ENCODE peak calls at places on chromosomes 12 and 14, in four cellular contexts. B, V, G and A are unnamed samples.

GRCh38 chr12:1013618-1014489 is 22.8 kb downstream of the ERC1 start:
- DNase-seq in B (peak; percentile 66), V (no peak), G (no peak), A (no peak)

GRCh38 chr14:66998013-66998412 is 191.2 kb upstream of the GARIN2 start:
- DNase-seq in B (no peak), V (no peak), G (no peak), A (no peak)

GRCh38 chr12:21301-22189 is 45.0 kb upstream of the IQSEC3 start:
- DNase-seq in B (no peak), V (no peak), G (peak; percentile 8), A (no peak)

GRCh38 chr12:122865268-122866231 is 30.3 kb downstream of the HIP1R start:
- DNase-seq in B (peak; percentile 16), V (peak; percentile 49), G (peak; percentile 52), A (peak; percentile 79)

GRCh38 chr14:80587096-80587724 is 354.3 kb downstream of the CEP128 start:
- DNase-seq in B (peak; percentile 21), V (no peak), G (no peak), A (no peak)

GRCh38 chr12:113461666-113462065 is 10.0 kb downstream of the LHX5 start:
- DNase-seq in B (peak; percentile 29), V (no peak), G (peak; percentile 69), A (peak; percentile 68)

GRCh38 chr12:105706321-105706972 is 376.0 kb downstream of the C12orf75 start:
- DNase-seq in B (no peak), V (no peak), G (no peak), A (no peak)

GRCh38 chr14:98622208-98623051 is 649.6 kb downstream of the BCL11B start:
- DNase-seq in B (no peak), V (no peak), G (no peak), A (no peak)

GRCh38 chr12:132330549-132330881 is 1.1 kb upstream of the GALNT9 start:
- DNase-seq in B (no peak), V (no peak), G (no peak), A (no peak)

GRCh38 chr12:67940780-67941243 is 48.4 kb upstream of the IFNG-AS1 start:
- DNase-seq in B (no peak), V (no peak), G (no peak), A (no peak)

GRCh38 chr14:99274346-99275221 is 2.6 kb upstream of the BCL11B start:
- DNase-seq in B (peak; percentile 78), V (peak; percentile 92), G (peak; percentile 20), A (peak; percentile 65)

GRCh38 chr12:4956054-4956453 is 46.3 kb downstream of the KCNA1 start:
- DNase-seq in B (no peak), V (no peak), G (no peak), A (no peak)
- TF ChIP-seq JUND in B (no peak), V (no peak), G (no peak), A (peak; percentile 89)

GRCh38 chr14:76566439-76566838 is 190.5 kb downstream of the ESRRB start:
- DNase-seq in B (no peak), V (no peak), G (no peak), A (no peak)

DNA sequence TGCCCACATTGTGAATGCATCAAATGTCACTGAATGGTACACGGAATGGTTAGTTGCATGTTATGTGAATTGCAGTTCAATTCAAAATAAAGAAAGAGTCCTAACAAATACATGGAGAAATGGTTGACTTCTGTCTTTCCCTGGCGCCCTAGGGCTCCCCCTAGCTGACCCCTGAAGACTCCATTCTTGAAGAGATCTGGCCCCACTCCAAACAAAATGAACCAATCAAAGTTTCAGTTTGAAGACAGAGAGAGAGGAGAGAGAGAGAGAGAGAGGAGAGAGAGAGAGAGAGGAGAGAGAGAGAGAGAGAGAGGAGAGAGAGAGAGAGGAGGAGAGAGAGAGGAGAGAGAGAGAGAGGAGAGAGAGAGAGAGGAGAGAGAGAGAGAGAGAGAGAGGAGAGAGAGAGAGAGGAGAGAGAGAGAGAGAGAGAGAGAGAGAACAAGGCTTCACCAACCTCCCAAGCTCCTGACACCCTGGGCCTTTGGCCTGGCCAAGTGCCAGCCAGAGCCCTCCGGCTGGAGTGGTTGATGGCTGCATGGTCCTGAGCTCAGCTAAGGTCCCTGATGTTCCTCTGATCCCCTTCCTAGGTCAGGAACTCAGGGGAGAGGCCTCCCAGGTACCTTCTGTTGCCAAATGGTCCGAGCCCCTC is 188.7 kb downstream of the ESRRB start:
- DNase-seq in B (peak; percentile 49), V (no peak), G (peak; percentile 11), A (no peak)
- TF ChIP-seq JUND in B (no peak), V (no peak), G (no peak), A (no peak)

DNA sequence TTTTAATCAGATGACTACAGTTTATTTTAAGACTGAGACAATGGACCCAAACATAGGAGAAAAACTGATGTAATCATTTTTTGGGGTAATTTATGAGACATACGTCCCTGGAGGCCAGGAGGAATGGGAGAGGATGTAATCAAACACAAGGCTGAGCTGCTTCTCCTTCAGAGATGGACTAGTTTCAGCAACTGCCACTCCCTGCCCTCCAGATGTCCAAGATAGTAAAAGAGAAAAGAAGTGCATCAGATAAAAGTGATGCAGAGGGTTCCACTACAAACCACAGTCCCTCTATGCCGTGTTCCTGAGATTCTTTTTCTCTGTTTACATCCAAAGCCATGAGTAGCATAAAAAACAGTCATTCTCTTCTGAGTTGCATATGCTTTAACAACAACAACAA is 101.1 kb downstream of the DACT1 start:
- DNase-seq in B (no peak), V (no peak), G (no peak), A (no peak)
- TF ChIP-seq JUND in B (no peak), V (no peak), G (no peak), A (no peak)

DNA sequence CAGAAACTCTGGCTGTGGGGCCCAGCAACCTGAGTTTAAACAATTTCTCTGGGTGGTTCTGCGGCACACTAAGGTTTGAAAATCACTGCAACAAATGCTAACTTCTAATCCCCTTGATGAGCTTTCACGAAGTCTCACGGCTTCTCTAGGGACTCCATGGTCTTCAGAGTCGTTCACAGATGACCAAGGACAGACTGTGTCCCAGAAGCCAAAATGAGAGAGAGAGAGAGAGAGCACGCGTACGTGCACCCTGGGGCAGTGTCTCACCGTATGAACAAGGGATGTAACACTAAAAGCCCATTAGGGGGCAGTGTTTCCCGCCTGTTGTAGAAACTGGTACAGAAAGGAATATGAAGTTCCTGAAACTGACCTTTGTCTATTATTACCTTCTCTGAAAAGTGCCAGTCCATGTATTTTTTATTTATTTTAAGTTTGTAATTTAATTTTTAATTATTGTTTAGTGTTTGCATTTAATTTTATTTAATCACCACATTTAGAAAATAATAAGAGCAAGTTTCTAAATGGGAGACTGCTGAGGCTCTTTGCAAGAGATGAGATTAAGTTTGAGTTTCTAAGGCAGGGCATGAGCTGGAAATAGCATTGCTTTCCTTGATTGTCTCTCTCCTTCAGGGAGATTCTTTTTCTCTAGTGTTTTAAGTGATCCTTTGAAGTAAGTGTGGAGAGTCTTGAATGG is 3.4 kb downstream of the APOLD1 start:
- DNase-seq in B (peak; percentile 78), V (no peak), G (peak; percentile 48), A (peak; percentile 66)
- TF ChIP-seq JUND in B (no peak), V (no peak), G (no peak), A (no peak)

DNA sequence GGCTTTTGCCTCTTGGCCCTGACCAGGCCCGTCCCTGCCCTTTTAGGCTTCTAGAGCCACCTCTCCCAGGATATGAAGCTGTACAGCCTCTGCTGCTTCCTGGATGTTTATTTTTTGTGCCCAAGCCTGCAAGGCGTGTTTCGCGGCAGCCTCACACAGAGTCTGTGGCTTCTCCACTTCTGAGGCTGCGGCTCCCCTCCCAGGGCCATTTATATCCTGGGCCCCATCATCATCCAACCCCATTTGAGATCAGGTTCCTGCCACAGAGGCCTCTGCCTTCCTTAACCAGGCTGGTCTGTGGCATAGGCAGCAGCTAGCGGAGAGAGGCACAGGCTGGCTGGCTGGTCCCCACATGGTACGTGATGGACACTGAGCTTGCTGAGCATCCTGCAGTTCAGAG is 114.1 kb upstream of the PWP1 start:
- DNase-seq in B (no peak), V (no peak), G (no peak), A (no peak)
- TF ChIP-seq JUND in B (no peak), V (no peak), G (no peak), A (no peak)